ENCODE peak calls at places on chromosomes 5 and 9, in six cellular contexts. X is IMR-90, I is H1, O is neuronal stem cell, H is mesenchymal stem cell, S is H9. G is an unnamed sample.

GRCh38 chr5:175572922-175573321 is 84.9 kb upstream of the HRH2 start:
- DNase-seq in X (peak; percentile 15), I (no peak), O (no peak), H (peak; percentile 22), S (no peak), G (no peak)

GRCh38 chr5:528625-529511 is 4.6 kb upstream of the SLC9A3 start:
- DNase-seq in X (no peak), I (no peak), O (no peak), H (no peak), S (no peak), G (no peak)

GRCh38 chr9:37395663-37396062 is 26.8 kb upstream of the GRHPR start:
- DNase-seq in X (no peak), I (no peak), O (no peak), H (no peak), S (no peak), G (no peak)

GRCh38 chr5:42057254-42057690 is 132.2 kb downstream of the FBXO4 start:
- DNase-seq in X (peak; percentile 25), I (peak; percentile 31), O (peak; percentile 45), H (peak; percentile 38), S (peak; percentile 73), G (peak; percentile 79)

GRCh38 chr5:116861662-116862061 is 287.0 kb upstream of the SEMA6A start:
- DNase-seq in X (no peak), I (no peak), O (no peak), H (peak; percentile 39), S (no peak), G (no peak)

GRCh38 chr5:181098642-181099452 is 32.1 kb downstream of the OR2V1 start:
- DNase-seq in X (no peak), I (no peak), O (no peak), H (no peak), S (peak; percentile 52), G (no peak)

GRCh38 chr9:97518909-97519307 is 17.4 kb downstream of the TMOD1 start:
- DNase-seq in X (peak; percentile 92), I (no peak), O (no peak), H (peak; percentile 93), S (no peak), G (no peak)

GRCh38 chr5:178163772-178164735 is 10.4 kb upstream of the NHP2 start:
- DNase-seq in X (peak; percentile 52), I (no peak), O (peak; percentile 84), H (peak; percentile 69), S (peak; percentile 93), G (peak; percentile 93)

GRCh38 chr9:138070815-138071214 is 193.2 kb downstream of the CACNA1B start:
- DNase-seq in X (no peak), I (no peak), O (no peak), H (no peak), S (no peak), G (no peak)

GRCh38 chr9:90611121-90611520 is 31.5 kb downstream of the DIRAS2 start:
- DNase-seq in X (no peak), I (no peak), O (no peak), H (no peak), S (no peak), G (no peak)

GRCh38 chr5:27568811-27569210 is 530.4 kb upstream of the CDH9 start:
- DNase-seq in X (no peak), I (no peak), O (no peak), H (no peak), S (no peak), G (no peak)

GRCh38 chr5:80686757-80687156 is 32.0 kb upstream of the DHFR start:
- DNase-seq in X (peak; percentile 36), I (no peak), O (no peak), H (peak; percentile 45), S (no peak), G (no peak)

GRCh38 chr5:174293006-174293405 is 247.5 kb downstream of the NSG2 start:
- DNase-seq in X (no peak), I (no peak), O (no peak), H (no peak), S (peak; percentile 8), G (no peak)

GRCh38 chr9:116202219-116202912 is 48.8 kb downstream of the PAPPA start:
- DNase-seq in X (no peak), I (no peak), O (no peak), H (no peak), S (no peak), G (no peak)

GRCh38 chr5:142517840-142518239 is 168.1 kb downstream of the FGF1 start:
- DNase-seq in X (no peak), I (no peak), O (no peak), H (no peak), S (no peak), G (no peak)

GRCh38 chr5:6525910-6526309 is 77.3 kb downstream of the UBE2QL1 start:
- DNase-seq in X (peak; percentile 1), I (no peak), O (peak; percentile 48), H (no peak), S (peak; percentile 61), G (peak; percentile 6)

GRCh38 chr5:180114304-180115003 is 42.9 kb upstream of the RNF130 start:
- DNase-seq in X (no peak), I (no peak), O (no peak), H (no peak), S (no peak), G (no peak)

GRCh38 chr5:170265527-170265926 is 32.0 kb downstream of the LCP2 start:
- DNase-seq in X (no peak), I (no peak), O (no peak), H (peak; percentile 27), S (no peak), G (no peak)

GRCh38 chr9:84371737-84372136 is 31.2 kb upstream of the SLC28A3 start:
- DNase-seq in X (peak; percentile 82), I (no peak), O (no peak), H (peak; percentile 82), S (no peak), G (peak; percentile 30)

GRCh38 chr5:135740475-135740874 is 94.0 kb upstream of the SLC25A48 start:
- DNase-seq in X (no peak), I (no peak), O (no peak), H (no peak), S (peak; percentile 12), G (no peak)

GRCh38 chr5:135737701-135738563 is 96.5 kb upstream of the SLC25A48 start:
- DNase-seq in X (no peak), I (no peak), O (no peak), H (no peak), S (peak; percentile 19), G (no peak)

GRCh38 chr5:135738564-135738875 is 95.9 kb upstream of the SLC25A48 start:
- DNase-seq in X (no peak), I (no peak), O (no peak), H (no peak), S (no peak), G (no peak)

GRCh38 chr5:135739383-135739961 is 95.0 kb upstream of the SLC25A48 start:
- DNase-seq in X (no peak), I (no peak), O (no peak), H (peak; percentile 89), S (peak; percentile 11), G (no peak)

DNA sequence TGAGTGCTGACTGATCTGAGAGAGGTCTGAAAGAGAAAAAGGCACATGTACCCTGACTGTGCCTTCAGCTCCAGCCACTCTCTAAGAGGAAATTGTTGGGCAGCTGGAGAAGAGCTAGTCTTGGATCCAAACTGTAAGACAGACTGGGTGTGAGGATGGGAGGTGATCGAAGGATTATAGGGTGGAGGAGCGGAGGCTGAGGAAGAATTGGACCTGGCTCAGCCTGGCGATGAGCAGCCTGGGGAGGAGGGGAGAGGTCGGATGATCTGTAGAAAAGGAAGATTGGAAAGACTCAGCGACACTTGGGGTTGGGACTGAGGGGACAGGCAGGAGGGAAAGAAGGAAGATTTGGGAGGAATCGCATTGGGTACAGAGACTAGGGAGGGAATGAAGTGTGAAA is 98.6 kb upstream of the SLC25A48 start:
- DNase-seq in X (no peak), I (no peak), O (no peak), H (no peak), S (peak; percentile 12), G (no peak)
- H2BK5ac ChIP-seq in X (no peak overlapping the region), I (no peak overlapping the region), O (no peak overlapping the region), H (no peak overlapping the region), S (no peak overlapping the region), G (no peak overlapping the region)

GRCh38 chr9:130184983-130185382 is 12.8 kb downstream of the NCS1 start:
- DNase-seq in X (no peak), I (no peak), O (no peak), H (peak; percentile 15), S (no peak), G (no peak)

GRCh38 chr9:130187523-130187846 is 15.3 kb downstream of the NCS1 start:
- DNase-seq in X (no peak), I (no peak), O (no peak), H (no peak), S (no peak), G (no peak)

GRCh38 chr9:130185494-130186005 is 13.3 kb downstream of the NCS1 start:
- DNase-seq in X (peak; percentile 53), I (no peak), O (no peak), H (peak; percentile 69), S (no peak), G (no peak)

GRCh38 chr9:130186839-130187522 is 14.8 kb downstream of the NCS1 start:
- DNase-seq in X (peak; percentile 55), I (peak; percentile 39), O (no peak), H (peak; percentile 80), S (peak; percentile 87), G (peak; percentile 42)

DNA sequence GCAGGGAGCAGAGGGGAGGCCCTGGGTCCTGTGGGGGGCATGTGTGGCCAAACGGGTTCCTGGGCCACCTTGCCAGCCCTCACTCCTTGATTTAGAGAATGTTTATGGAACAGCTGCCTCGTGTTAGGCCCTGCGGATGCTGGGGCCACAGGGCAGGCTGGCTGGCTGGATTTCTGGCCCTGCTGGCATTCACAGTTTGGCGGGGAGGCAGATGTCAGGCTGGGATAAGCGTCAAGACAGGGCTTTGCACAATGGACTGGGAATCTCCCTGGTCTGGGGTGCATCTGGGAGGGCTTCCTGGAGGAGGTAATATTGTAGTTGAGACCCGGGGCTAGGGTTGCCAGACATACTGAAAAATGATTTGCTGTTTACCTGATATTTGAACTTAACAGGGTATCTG is 13.8 kb downstream of the NCS1 start:
- DNase-seq in X (peak; percentile 37), I (no peak), O (no peak), H (peak; percentile 51), S (no peak), G (no peak)
- H3K14ac ChIP-seq in X (peak overlapping the region; percentile 65), I (no peak overlapping the region), O (no peak overlapping the region), H (no peak overlapping the region), S (no peak overlapping the region), G (no peak overlapping the region)

DNA sequence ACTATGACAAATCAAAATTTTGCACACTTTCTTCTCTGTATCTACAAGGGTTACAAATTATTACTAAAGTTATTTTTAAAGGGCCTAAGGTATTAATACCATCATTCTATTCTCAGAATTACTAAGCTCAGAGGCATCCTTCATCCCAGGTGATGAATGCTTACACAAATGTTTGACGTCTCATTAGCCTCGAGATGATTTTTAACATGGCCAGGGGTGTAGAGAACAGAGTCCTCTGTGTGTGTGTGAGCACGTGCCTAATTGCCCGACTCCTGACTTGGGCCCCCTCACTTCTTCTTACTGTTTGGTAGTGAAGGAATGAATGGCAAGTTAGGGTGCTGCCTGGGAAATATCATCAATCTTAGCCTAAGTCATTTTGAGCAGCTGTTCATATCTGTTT is 221.1 kb downstream of the ENC1 start:
- DNase-seq in X (no peak), I (no peak), O (no peak), H (no peak), S (no peak), G (no peak)
- H2AFZ ChIP-seq in X (no peak overlapping the region), I (no peak overlapping the region), O (no peak overlapping the region), H (no peak overlapping the region), S (no peak overlapping the region), G (no peak overlapping the region)

GRCh38 chr5:134506054-134507039 is 19.1 kb upstream of the JADE2 start:
- DNase-seq in X (no peak), I (no peak), O (no peak), H (peak; percentile 54), S (peak; percentile 92), G (peak; percentile 84)
- H2BK5ac ChIP-seq in X (peak overlapping the region; percentile 45), I (peak overlapping the region; percentile 69), O (no peak overlapping the region), H (no peak overlapping the region), S (no peak overlapping the region), G (peak overlapping the region; percentile 22)